ENCODE peak calls at places on chromosome 21, in ten cellular contexts. N, Y, I, X, J, R, O, P, Q and C are unnamed samples.

GRCh38 chr21:45366931-45367401 is 38.0 kb upstream of the COL18A1 start:
- DNase-seq in N (peak), Y (peak), I (no peak), X (peak), J (peak), R (no peak), O (no peak), P (peak), Q (peak), C (peak)

GRCh38 chr21:45407629-45408247 is 2.8 kb downstream of the COL18A1 start:
- DNase-seq in N (no peak), Y (no peak), I (peak), X (no peak), J (no peak), R (no peak), O (no peak), P (no peak), Q (no peak), C (no peak)

GRCh38 chr21:27476696-27477095 is 509.8 kb upstream of the ADAMTS5 start:
- DNase-seq in N (peak), Y (peak), I (no peak), X (peak), J (no peak), R (no peak), O (no peak), P (peak), Q (no peak), C (peak)

GRCh38 chr21:15687208-15687607 is 42.6 kb upstream of the USP25 start:
- DNase-seq in N (peak), Y (no peak), I (peak), X (no peak), J (no peak), R (no peak), O (no peak), P (peak), Q (no peak), C (no peak)

GRCh38 chr21:31500976-31501375 is 156.9 kb upstream of the TIAM1 start:
- DNase-seq in N (no peak), Y (no peak), I (no peak), X (no peak), J (no peak), R (no peak), O (no peak), P (no peak), Q (no peak), C (no peak)

GRCh38 chr21:26966360-26966977 is 419 bp downstream of the ADAMTS5 start:
- DNase-seq in N (no peak), Y (peak), I (no peak), X (peak), J (no peak), R (no peak), O (no peak), P (peak), Q (peak), C (no peak)

GRCh38 chr21:34707876-34708325 is 39.1 kb downstream of the CLIC6 start:
- DNase-seq in N (no peak), Y (no peak), I (no peak), X (no peak), J (no peak), R (no peak), O (no peak), P (no peak), Q (no peak), C (no peak)

GRCh38 chr21:33847586-33848251 is 67.9 kb downstream of the ATP5PO start:
- DNase-seq in N (no peak), Y (no peak), I (no peak), X (no peak), J (no peak), R (no peak), O (no peak), P (no peak), Q (no peak), C (no peak)

GRCh38 chr21:44370027-44370735 is 16.8 kb downstream of the TRPM2 start:
- DNase-seq in N (peak), Y (peak), I (peak), X (no peak), J (no peak), R (no peak), O (peak), P (peak), Q (peak), C (peak)

GRCh38 chr21:45032977-45033705 is 41.2 kb upstream of the ADARB1 start:
- DNase-seq in N (peak), Y (peak), I (no peak), X (no peak), J (no peak), R (no peak), O (no peak), P (no peak), Q (peak), C (no peak)

GRCh38 chr21:32807717-32808380 is 36.3 kb upstream of the PAXBP1 start:
- DNase-seq in N (peak), Y (no peak), I (peak), X (peak), J (no peak), R (no peak), O (no peak), P (peak), Q (peak), C (peak)

GRCh38 chr21:43703068-43703880 is 15.7 kb upstream of the PDXK start:
- DNase-seq in N (peak), Y (peak), I (peak), X (peak), J (no peak), R (no peak), O (peak), P (peak), Q (no peak), C (no peak)

GRCh38 chr21:18340387-18340942 is 63.1 kb downstream of the TMPRSS15 start:
- DNase-seq in N (peak), Y (no peak), I (no peak), X (peak), J (no peak), R (no peak), O (no peak), P (no peak), Q (no peak), C (peak)

GRCh38 chr21:9839011-9839661 is 682.2 kb upstream of the TPTE start:
- DNase-seq in N (no peak), Y (peak), I (no peak), X (no peak), J (peak), R (no peak), O (no peak), P (no peak), Q (no peak), C (no peak)

GRCh38 chr21:33976980-33977720 is 61.5 kb upstream of the ATP5PO start:
- DNase-seq in N (peak), Y (no peak), I (no peak), X (no peak), J (peak), R (no peak), O (no peak), P (peak), Q (no peak), C (no peak)

GRCh38 chr21:25862596-25862995 is 127.8 kb downstream of the GABPA start:
- DNase-seq in N (peak), Y (no peak), I (peak), X (peak), J (no peak), R (no peak), O (no peak), P (peak), Q (no peak), C (peak)

DNA sequence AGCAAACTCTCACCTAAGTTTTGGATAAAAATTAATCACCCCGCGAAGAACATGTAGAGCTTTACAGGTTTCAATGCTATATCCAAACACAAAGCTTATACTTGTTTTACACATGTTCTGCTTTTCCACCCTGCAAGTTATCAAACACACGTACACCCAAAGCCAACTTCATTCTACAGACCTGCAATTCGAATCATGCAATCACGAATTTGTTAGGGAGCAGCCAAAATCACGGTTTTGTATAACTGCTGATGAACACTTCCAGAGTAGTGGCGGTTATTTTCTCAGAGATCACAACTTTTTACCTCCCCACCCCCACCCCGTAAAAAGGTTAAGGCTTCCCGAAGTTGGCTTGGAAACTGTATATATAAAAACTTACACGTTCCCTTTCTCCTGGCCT is 1.4 kb downstream of the HMGN1 start:
- DNase-seq in N (no peak), Y (no peak), I (no peak), X (no peak), J (no peak), R (no peak), O (no peak), P (no peak), Q (no peak), C (peak)
- TF ChIP-seq CTCF in N (no peak), Y (no peak), I (no peak), X (no peak), J (no peak), R (no peak), O (no peak), P (no peak), Q (no peak), C (no peak)

DNA sequence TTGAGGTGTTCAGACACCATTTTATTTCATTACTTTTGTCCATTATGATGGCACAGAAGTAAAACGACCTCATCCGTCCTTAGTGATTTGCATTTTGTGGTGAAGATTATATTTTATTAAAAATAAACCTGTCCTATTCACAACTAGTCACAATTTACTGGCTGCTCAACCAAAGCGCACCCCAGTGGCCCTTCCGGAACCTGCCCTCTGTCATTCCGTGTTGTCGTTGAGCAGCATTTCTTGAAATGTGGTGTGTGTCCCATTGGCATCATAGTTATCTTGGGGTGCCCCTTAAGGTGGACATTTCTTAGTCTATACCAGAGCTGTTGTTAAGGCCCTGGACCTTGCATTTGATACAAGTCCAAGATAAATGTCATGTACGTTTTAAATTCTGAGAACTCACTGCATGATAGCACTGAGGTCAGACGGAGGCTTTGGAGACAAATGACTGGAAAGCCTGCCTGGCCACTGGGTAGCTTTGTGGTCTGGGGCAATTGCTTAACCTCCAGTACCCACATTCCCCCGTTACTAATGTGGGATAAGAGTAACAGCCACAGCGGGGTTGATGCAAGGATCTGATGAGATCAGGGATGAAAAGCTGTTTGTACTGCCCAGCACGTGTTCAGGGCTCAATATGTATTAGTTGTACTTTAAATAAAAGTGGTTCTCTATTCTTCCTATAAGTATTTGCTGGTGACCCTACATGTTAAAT is 36.2 kb downstream of the BACH1 start:
- DNase-seq in N (peak), Y (no peak), I (no peak), X (peak), J (no peak), R (no peak), O (no peak), P (peak), Q (no peak), C (peak)
- TF ChIP-seq CTCF in N (peak), Y (no peak), I (no peak), X (no peak), J (no peak), R (no peak), O (no peak), P (no peak), Q (no peak), C (no peak)

GRCh38 chr21:36260802-36261201 is 59.2 kb upstream of the MORC3 start:
- DNase-seq in N (no peak), Y (no peak), I (no peak), X (no peak), J (no peak), R (no peak), O (no peak), P (no peak), Q (no peak), C (no peak)
- TF ChIP-seq CTCF in N (no peak), Y (no peak), I (no peak), X (no peak), J (no peak), R (no peak), O (no peak), P (no peak), Q (no peak), C (no peak)

DNA sequence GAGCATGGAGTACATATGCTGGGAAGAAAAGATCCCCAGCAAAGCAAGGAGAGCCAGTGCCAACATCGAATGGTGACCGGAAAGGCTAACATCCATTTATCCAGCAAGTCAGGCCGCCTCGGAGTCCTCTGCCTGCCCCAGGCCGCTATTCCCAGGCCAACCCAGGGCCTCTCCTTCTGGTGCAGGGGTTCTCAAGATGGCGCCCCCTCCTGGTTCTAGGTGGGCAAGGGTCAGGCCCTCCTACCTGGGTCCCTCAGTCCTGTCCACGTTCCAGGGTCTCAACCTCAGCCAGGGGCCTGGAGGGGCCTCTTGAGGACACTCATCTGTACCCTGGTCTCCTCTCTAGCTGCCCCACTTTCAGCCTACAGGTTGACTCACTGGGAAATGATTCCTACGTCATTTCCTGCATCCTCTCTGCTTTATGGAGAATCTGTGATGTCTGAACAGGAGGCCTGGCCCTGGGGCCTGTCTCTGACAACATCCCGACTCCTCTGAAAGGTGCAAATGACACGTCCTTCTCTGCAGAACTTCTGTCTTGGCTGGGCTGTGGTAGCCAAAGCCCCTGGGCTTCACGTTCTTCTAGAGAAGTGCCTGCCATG is 145.3 kb downstream of the PSMG1 start:
- DNase-seq in N (no peak), Y (no peak), I (peak), X (no peak), J (no peak), R (no peak), O (no peak), P (no peak), Q (no peak), C (no peak)
- TF ChIP-seq CTCF in N (peak), Y (no peak), I (no peak), X (no peak), J (no peak), R (peak), O (peak), P (no peak), Q (no peak), C (no peak)

DNA sequence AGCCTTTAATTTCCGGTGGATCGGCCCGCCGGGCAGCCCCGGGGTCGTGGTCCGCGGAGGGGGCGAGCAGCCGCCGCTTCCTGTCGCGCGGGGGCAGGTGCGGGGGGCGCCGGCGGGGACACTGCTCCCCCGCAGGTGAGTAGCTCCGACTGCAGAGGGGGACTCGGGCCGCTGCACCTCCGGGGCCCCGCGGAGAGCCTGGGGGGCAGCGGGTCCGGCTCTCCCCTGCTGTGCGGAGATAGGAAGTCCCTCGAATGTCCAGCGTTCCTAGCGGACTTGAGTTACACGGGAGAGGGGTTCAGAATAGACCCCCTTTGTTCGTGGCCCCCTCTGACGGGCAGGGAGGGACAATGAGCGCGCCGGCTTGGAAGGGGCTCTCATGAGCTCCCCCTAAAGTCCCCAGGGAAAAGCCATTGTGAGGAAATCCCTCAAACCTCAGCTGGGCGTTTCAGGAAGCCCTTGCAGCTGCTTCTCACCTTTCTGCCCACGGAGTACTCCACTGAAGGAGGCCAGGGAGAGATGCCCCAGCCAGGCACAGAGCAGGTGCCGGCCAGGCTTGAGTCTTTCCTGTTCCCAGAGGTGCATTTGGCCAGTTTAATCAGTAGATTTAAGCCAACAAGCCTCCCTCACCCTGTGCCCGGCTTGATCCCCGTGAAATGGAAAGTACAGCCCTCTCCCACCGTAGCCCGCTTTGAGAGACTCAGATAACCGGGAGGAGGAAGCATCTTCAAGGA is 925 bp downstream of the PDE9A start:
- DNase-seq in N (no peak), Y (peak), I (no peak), X (no peak), J (no peak), R (no peak), O (no peak), P (peak), Q (no peak), C (no peak)
- TF ChIP-seq CTCF in N (no peak), Y (peak), I (no peak), X (peak), J (no peak), R (no peak), O (no peak), P (no peak), Q (no peak), C (no peak)